ENCODE peak calls at places on chromosomes 16 and 17, in seven cellular contexts. N is neuronal stem cell, Z is mesendoderm, T is IMR-90, D is H1, U is trophoblast cell, F is mesenchymal stem cell. K is an unnamed sample.

GRCh38 chr17:34756670-34757021 is 177.3 kb downstream of the TMEM132E start:
- DNase-seq in D (no peak), N (no peak), T (no peak), F (no peak), Z (peak; percentile 19), U (no peak), K (peak; percentile 36)

GRCh38 chr16:72021043-72021442 is 12.5 kb downstream of the DHODH start:
- DNase-seq in F (no peak), Z (peak; percentile 48), N (peak; percentile 8), D (peak; percentile 33), T (no peak), U (no peak), K (peak; percentile 80)

GRCh38 chr17:75450270-75450669 is 6.2 kb upstream of the TMEM94 start:
- DNase-seq in Z (no peak), D (no peak), F (no peak), U (peak; percentile 71), N (no peak), T (peak; percentile 70), K (no peak)

GRCh38 chr17:76365256-76365903 is 11.7 kb upstream of the PRPSAP1 start:
- DNase-seq in D (no peak), Z (peak; percentile 48), T (no peak), U (no peak), N (no peak), F (no peak), K (peak; percentile 60)

GRCh38 chr17:80045703-80046102 is 9.3 kb downstream of the CCDC40 start:
- DNase-seq in Z (no peak), F (no peak), U (no peak), D (no peak), N (no peak), T (no peak), K (no peak)

GRCh38 chr17:5555254-5555653 is 29.1 kb downstream of the NLRP1 start:
- DNase-seq in T (peak; percentile 83), N (no peak), U (no peak), Z (no peak), F (peak; percentile 46), D (no peak), K (no peak)

GRCh38 chr17:36773039-36773438 is 164.2 kb upstream of the LHX1 start:
- DNase-seq in F (no peak), U (no peak), D (no peak), T (no peak), Z (no peak), N (no peak), K (no peak)

GRCh38 chr16:31476305-31477219 is 4.6 kb downstream of the TGFB1I1 start:
- DNase-seq in Z (peak; percentile 78), D (no peak), N (no peak), T (no peak), F (peak; percentile 23), U (peak; percentile 44), K (peak; percentile 87)

GRCh38 chr17:83053779-83054451 is 25.5 kb upstream of the METRNL start:
- DNase-seq in D (no peak), N (no peak), Z (no peak), U (no peak), F (no peak), T (no peak), K (no peak)

GRCh38 chr17:59829217-59830006 is 63.3 kb downstream of the TUBD1 start:
- DNase-seq in U (peak; percentile 30), Z (peak; percentile 86), F (peak; percentile 98), D (no peak), T (peak; percentile 98), N (no peak), K (no peak)

GRCh38 chr17:59827721-59828477 is 64.8 kb downstream of the TUBD1 start:
- DNase-seq in Z (no peak), N (no peak), D (no peak), U (no peak), F (peak; percentile 33), T (no peak), K (no peak)

GRCh38 chr17:59828478-59828760 is 64.3 kb downstream of the TUBD1 start:
- DNase-seq in U (no peak), D (no peak), N (no peak), T (no peak), F (no peak), Z (no peak), K (no peak)

GRCh38 chr17:59830846-59831486 is 61.8 kb downstream of the TUBD1 start:
- DNase-seq in T (no peak), F (peak; percentile 22), D (no peak), Z (no peak), N (no peak), U (no peak), K (no peak)

GRCh38 chr17:59830007-59830630 is 62.6 kb downstream of the TUBD1 start:
- DNase-seq in Z (no peak), U (no peak), N (no peak), F (peak; percentile 54), T (peak; percentile 63), D (no peak), K (no peak)
- H3K27ac ChIP-seq in Z (peak overlapping the region; percentile 63), U (no peak overlapping the region), N (no peak overlapping the region), F (peak overlapping the region; percentile 97), T (peak overlapping the region; percentile 100), D (no peak overlapping the region), K (no peak overlapping the region)

DNA sequence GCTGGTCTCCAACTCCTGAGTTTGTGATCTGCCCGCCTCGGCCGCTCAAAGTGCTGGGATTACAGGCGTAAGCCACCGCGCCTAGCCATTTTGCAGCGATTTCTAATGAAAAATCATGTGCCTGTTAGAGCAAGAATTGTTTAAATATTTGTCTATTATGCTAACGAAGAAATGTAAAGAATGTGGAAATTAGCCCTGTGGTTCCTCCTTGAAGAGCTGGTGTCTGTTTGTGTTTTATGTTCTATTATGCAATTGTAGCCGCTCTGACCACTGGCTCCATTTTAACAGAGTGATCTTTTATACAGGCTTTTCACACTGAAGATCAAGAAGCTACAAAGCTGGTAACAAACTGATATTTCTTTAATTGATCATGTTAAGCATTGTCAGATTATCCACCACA is 217.3 kb downstream of the USP22 start:
- DNase-seq in F (peak; percentile 34), T (no peak), Z (no peak), D (no peak), U (no peak), N (no peak), K (no peak)
- H4K8ac ChIP-seq in F (no peak overlapping the region), T (no peak overlapping the region), Z (no peak overlapping the region), D (no peak overlapping the region), U (no peak overlapping the region), N (no peak overlapping the region), K (no peak overlapping the region)

DNA sequence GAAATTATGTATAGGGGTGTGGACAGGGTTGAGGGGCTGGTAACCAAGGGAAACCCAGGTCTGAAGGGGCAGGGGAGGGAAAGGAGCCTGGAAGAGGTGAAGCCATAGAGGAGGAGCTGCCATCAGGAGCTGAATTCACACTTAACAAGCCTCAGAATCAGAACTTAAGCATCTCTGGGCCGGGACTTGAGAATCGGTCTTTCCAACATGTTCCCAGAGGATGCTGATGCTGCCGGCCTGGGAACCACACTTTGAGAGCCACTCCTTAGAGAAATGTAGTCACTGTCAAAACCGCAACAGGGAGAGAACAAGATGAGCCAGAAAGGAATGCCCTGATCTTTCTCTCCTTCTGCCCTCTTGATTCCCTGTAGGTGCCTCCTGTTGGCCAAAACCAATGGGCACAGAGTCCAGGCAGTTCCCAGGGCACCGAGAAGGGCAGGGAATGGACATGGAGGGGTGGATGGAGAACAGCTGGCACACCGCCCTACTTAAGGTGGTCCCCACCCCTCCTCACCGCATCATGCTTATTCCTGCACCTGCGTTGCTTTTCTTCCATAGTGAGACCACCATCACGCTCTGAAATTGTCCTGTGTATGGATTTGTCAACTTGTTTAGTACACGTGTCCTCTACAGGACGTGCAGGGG is 88.5 kb downstream of the GSG1L start:
- DNase-seq in F (no peak), N (no peak), D (no peak), T (no peak), U (no peak), Z (no peak), K (no peak)
- H2BK120ac ChIP-seq in F (no peak overlapping the region), N (no peak overlapping the region), D (no peak overlapping the region), T (no peak overlapping the region), U (no peak overlapping the region), Z (no peak overlapping the region), K (no peak overlapping the region)

DNA sequence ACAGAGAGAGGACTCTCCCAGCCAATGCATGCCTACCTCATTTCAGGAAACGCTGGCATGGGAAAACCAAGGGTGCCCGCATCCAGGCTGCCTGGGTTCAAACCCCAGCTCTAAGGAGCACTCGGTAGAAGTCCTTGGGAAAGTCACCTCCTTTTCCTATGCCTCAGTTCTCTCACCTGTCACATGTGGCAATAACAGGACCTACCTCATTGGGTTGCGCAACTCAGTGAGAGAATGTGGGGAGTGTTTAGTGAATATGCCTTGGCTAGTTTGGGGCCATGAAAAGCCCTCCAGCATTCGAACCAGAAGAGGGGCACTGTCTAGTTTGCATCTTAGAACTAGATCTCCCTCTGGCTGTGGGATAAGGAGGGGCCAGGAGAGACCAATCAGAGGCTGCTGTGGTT is 9.0 kb upstream of the NXPH3 start:
- DNase-seq in U (no peak), F (no peak), D (no peak), N (no peak), Z (no peak), T (no peak), K (no peak)
- H3K27ac ChIP-seq in U (no peak overlapping the region), F (no peak overlapping the region), D (no peak overlapping the region), N (no peak overlapping the region), Z (no peak overlapping the region), T (no peak overlapping the region), K (no peak overlapping the region)

GRCh38 chr16:16028311-16028999 is 79.0 kb downstream of the ABCC1 start:
- DNase-seq in F (no peak), U (no peak), D (no peak), Z (no peak), T (no peak), N (no peak), K (no peak)

GRCh38 chr16:16027728-16028310 is 78.4 kb downstream of the ABCC1 start:
- DNase-seq in D (no peak), N (no peak), U (no peak), T (no peak), Z (no peak), F (no peak), K (no peak)

GRCh38 chr16:16031401-16031800 is 82.0 kb downstream of the ABCC1 start:
- DNase-seq in U (no peak), D (no peak), Z (no peak), N (no peak), F (no peak), T (no peak), K (no peak)

GRCh38 chr16:16030449-16030848 is 81.0 kb downstream of the ABCC1 start:
- DNase-seq in D (no peak), U (no peak), T (no peak), F (no peak), N (no peak), Z (no peak), K (no peak)

DNA sequence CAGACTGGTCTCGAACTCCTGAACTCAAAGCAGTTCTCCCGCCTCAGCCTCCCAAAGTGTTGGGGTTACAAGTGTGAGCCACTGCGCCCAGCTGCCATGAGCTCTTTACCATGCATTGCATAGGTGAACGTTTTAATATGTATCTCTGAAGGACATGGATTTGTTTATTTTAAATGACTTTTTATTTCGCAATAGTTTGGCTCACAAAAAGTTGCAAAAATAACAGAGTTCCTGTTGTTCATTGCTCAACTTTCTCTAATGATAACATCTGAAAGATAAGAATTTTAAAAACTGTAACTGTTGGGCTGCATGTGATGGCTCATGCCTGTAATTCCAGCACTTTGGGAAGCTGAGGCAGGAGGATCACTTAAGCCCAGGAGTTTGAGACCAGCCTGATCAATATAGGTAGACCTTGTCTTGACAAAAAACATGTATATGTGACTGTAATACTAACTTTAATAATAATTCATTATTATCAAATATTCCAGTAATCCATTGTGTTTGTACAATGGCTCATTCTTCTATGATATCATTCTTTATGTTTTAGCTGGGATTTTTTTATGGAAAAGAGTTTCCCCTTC is 80.1 kb downstream of the ABCC1 start:
- DNase-seq in F (peak; percentile 40), N (no peak), Z (no peak), D (no peak), U (peak; percentile 23), T (peak; percentile 68), K (no peak)
- H4K8ac ChIP-seq in F (no peak overlapping the region), N (no peak overlapping the region), Z (no peak overlapping the region), D (no peak overlapping the region), U (no peak overlapping the region), T (peak overlapping the region; percentile 22), K (no peak overlapping the region)

GRCh38 chr16:11689031-11689840 is 21.0 kb downstream of the SNN start:
- DNase-seq in T (no peak), N (no peak), U (no peak), F (no peak), Z (no peak), D (no peak), K (no peak)
- H2BK120ac ChIP-seq in T (no peak overlapping the region), N (no peak overlapping the region), U (no peak overlapping the region), F (no peak overlapping the region), Z (no peak overlapping the region), D (no peak overlapping the region), K (no peak overlapping the region)